ENCODE peak calls at places on chromosome 18, in eight cellular contexts. One of them, this sample, is unnamed.

GRCh38 chr18:70047931-70048603 is 100.4 kb upstream of the CD226 start:
- DNase-seq in IMR-90: peak
- DNase-seq in islet precursor cell: no peak
- DNase-seq in endothelial cell: no peak
- DNase-seq in HepG2: no peak
- DNase-seq in hippocampal formation: no peak
- DNase-seq in lower lobe of right lung: no peak
- DNase-seq in AG09319: peak
- DNase-seq in this sample: no peak

GRCh38 chr18:13376841-13377351 is 158.3 kb downstream of the LDLRAD4 start:
- DNase-seq in islet precursor cell: peak
- DNase-seq in AG09319: no peak
- DNase-seq in endothelial cell: no peak
- DNase-seq in IMR-90: no peak
- DNase-seq in hippocampal formation: no peak
- DNase-seq in HepG2: no peak
- DNase-seq in lower lobe of right lung: no peak
- DNase-seq in this sample: peak

GRCh38 chr18:63090334-63090733 is 229.2 kb downstream of the BCL2 start:
- DNase-seq in hippocampal formation: no peak
- DNase-seq in endothelial cell: no peak
- DNase-seq in HepG2: no peak
- DNase-seq in IMR-90: no peak
- DNase-seq in islet precursor cell: peak
- DNase-seq in AG09319: no peak
- DNase-seq in lower lobe of right lung: no peak
- DNase-seq in this sample: no peak

GRCh38 chr18:46098616-46098933 is 479 bp upstream of the ATP5F1A start:
- DNase-seq in endothelial cell: no peak
- DNase-seq in islet precursor cell: no peak
- DNase-seq in hippocampal formation: no peak
- DNase-seq in lower lobe of right lung: no peak
- DNase-seq in AG09319: no peak
- DNase-seq in HepG2: no peak
- DNase-seq in IMR-90: no peak
- DNase-seq in this sample: no peak

GRCh38 chr18:37176307-37176934 is 347.5 kb downstream of the KIAA1328 start:
- DNase-seq in hippocampal formation: no peak
- DNase-seq in lower lobe of right lung: no peak
- DNase-seq in AG09319: no peak
- DNase-seq in HepG2: no peak
- DNase-seq in IMR-90: no peak
- DNase-seq in islet precursor cell: peak
- DNase-seq in endothelial cell: no peak
- DNase-seq in this sample: no peak

GRCh38 chr18:79397288-79397829 is 1.6 kb downstream of the NFATC1 start:
- DNase-seq in hippocampal formation: no peak
- DNase-seq in AG09319: no peak
- DNase-seq in islet precursor cell: no peak
- DNase-seq in endothelial cell: no peak
- DNase-seq in IMR-90: no peak
- DNase-seq in lower lobe of right lung: peak
- DNase-seq in HepG2: no peak
- DNase-seq in this sample: no peak

GRCh38 chr18:21682276-21683051 is 22.1 kb downstream of the ABHD3 start:
- DNase-seq in AG09319: no peak
- DNase-seq in islet precursor cell: peak
- DNase-seq in hippocampal formation: no peak
- DNase-seq in HepG2: no peak
- DNase-seq in lower lobe of right lung: no peak
- DNase-seq in IMR-90: peak
- DNase-seq in endothelial cell: no peak
- DNase-seq in this sample: peak

GRCh38 chr18:57846258-57846657 is 43.1 kb upstream of the ATP8B1 start:
- DNase-seq in IMR-90: peak
- DNase-seq in HepG2: no peak
- DNase-seq in AG09319: peak
- DNase-seq in lower lobe of right lung: no peak
- DNase-seq in islet precursor cell: peak
- DNase-seq in endothelial cell: no peak
- DNase-seq in hippocampal formation: no peak
- DNase-seq in this sample: no peak

GRCh38 chr18:3159830-3160229 is 59.9 kb downstream of the MYOM1 start:
- DNase-seq in AG09319: no peak
- DNase-seq in lower lobe of right lung: no peak
- DNase-seq in islet precursor cell: no peak
- DNase-seq in HepG2: no peak
- DNase-seq in endothelial cell: no peak
- DNase-seq in IMR-90: no peak
- DNase-seq in hippocampal formation: no peak
- DNase-seq in this sample: no peak

GRCh38 chr18:7789853-7790552 is 222.9 kb downstream of the PTPRM start:
- DNase-seq in HepG2: peak
- DNase-seq in endothelial cell: peak
- DNase-seq in hippocampal formation: no peak
- DNase-seq in IMR-90: peak
- DNase-seq in lower lobe of right lung: no peak
- DNase-seq in islet precursor cell: no peak
- DNase-seq in AG09319: peak
- DNase-seq in this sample: no peak

GRCh38 chr18:50341443-50341842 is 33.4 kb upstream of the SKA1 start:
- DNase-seq in HepG2: no peak
- DNase-seq in islet precursor cell: no peak
- DNase-seq in lower lobe of right lung: no peak
- DNase-seq in IMR-90: no peak
- DNase-seq in endothelial cell: no peak
- DNase-seq in AG09319: no peak
- DNase-seq in hippocampal formation: no peak
- DNase-seq in this sample: no peak

This sample was measured in activated T-helper 1 cell treated with anti-CD3 and anti-CD28 coated beads, Interleukin-12 subunit alpha, Interleukin-12 subunit beta, Interleukin-2, Interleukin-4 antibody, amounts not matched to agents 30 ng/mL and 10 ng/mL and 1 ng/mL, durations not matched to agents 14 hours and 24 hours and 36 hours.